ENCODE peak calls at places on chromosomes 3 and 15, in five cellular contexts. O, P, J, E and K are unnamed samples.

GRCh38 chr3:171315101-171315500 is 145.1 kb downstream of the TNIK start:
- DNase-seq in J (no peak), P (no peak), E (no peak), O (no peak), K (no peak)

GRCh38 chr3:148087601-148088371 is 609.9 kb upstream of the AGTR1 start:
- DNase-seq in O (no peak), J (no peak), E (no peak), P (no peak), K (peak; percentile 50)

GRCh38 chr3:193897288-193897687 is 238.7 kb upstream of the HES1 start:
- DNase-seq in E (no peak), O (no peak), J (no peak), P (no peak), K (no peak)

GRCh38 chr15:80072285-80072684 is 12.8 kb downstream of the ZFAND6 start:
- DNase-seq in E (peak; percentile 85), P (peak; percentile 68), J (no peak), O (peak; percentile 96), K (peak; percentile 98)

GRCh38 chr3:130582457-130583155 is 65.6 kb downstream of the COL6A6 start:
- DNase-seq in E (no peak), O (no peak), P (no peak), J (no peak), K (no peak)

GRCh38 chr3:126412841-126413692 is 18.4 kb downstream of the CFAP100 start:
- DNase-seq in O (no peak), E (no peak), P (no peak), J (no peak), K (no peak)

GRCh38 chr15:69795601-69796000 is 302.1 kb downstream of the TLE3 start:
- DNase-seq in O (no peak), E (no peak), J (no peak), P (no peak), K (no peak)

GRCh38 chr3:27888562-27888961 is 166.4 kb upstream of the EOMES start:
- DNase-seq in E (no peak), P (no peak), J (no peak), O (no peak), K (peak; percentile 5)

GRCh38 chr3:33980252-33980651 is 181.8 kb downstream of the PDCD6IP start:
- DNase-seq in J (no peak), P (no peak), O (peak; percentile 63), E (peak; percentile 38), K (peak; percentile 78)

GRCh38 chr15:64749999-64750657 is 25.3 kb downstream of the RBPMS2 start:
- DNase-seq in P (peak; percentile 27), E (peak; percentile 59), O (peak; percentile 33), J (no peak), K (peak; percentile 20)

GRCh38 chr3:116069024-116069423 is 376.3 kb downstream of the LSAMP start:
- DNase-seq in E (no peak), J (no peak), P (no peak), O (no peak), K (peak; percentile 56)

GRCh38 chr15:99257107-99257750 is 5.9 kb downstream of the LRRC28 start:
- DNase-seq in P (no peak), O (no peak), J (no peak), E (no peak), K (no peak)

GRCh38 chr3:33505027-33505426 is 64.8 kb upstream of the UBP1 start:
- DNase-seq in O (no peak), E (no peak), P (no peak), J (no peak), K (no peak)

GRCh38 chr3:10017636-10018292 is 8.5 kb upstream of the FANCD2 start:
- DNase-seq in O (no peak), P (no peak), J (no peak), E (no peak), K (no peak)

GRCh38 chr15:37880835-37881153 is 53.6 kb upstream of the TMCO5A start:
- DNase-seq in E (no peak), J (no peak), P (no peak), O (no peak), K (no peak)

GRCh38 chr3:129663045-129663446 is 56.6 kb upstream of the PLXND1 start:
- DNase-seq in J (no peak), P (no peak), O (no peak), E (no peak), K (no peak)

GRCh38 chr3:179038216-179038898 is 33.3 kb downstream of the ZMAT3 start:
- DNase-seq in P (no peak), O (no peak), J (no peak), E (no peak), K (no peak)

GRCh38 chr15:57298204-57298603 is 78.1 kb upstream of the CGNL1 start:
- DNase-seq in E (no peak), O (no peak), P (no peak), J (no peak), K (no peak)

GRCh38 chr3:120436523-120437050 is 14.2 kb downstream of the FSTL1 start:
- DNase-seq in J (no peak), E (no peak), O (no peak), P (no peak), K (no peak)

GRCh38 chr3:138284957-138285477 is 44.6 kb downstream of the NME9 start:
- DNase-seq in E (no peak), P (no peak), J (no peak), O (no peak), K (no peak)

GRCh38 chr3:59595830-59596229 is 546.0 kb upstream of the CFAP20DC start:
- DNase-seq in J (no peak), O (no peak), E (no peak), P (no peak), K (no peak)

GRCh38 chr3:38016847-38017444 is 12.5 kb downstream of the PLCD1 start:
- DNase-seq in O (no peak), P (no peak), E (no peak), J (no peak), K (no peak)